ENCODE peak calls at places on chromosomes 1 and 21, in four cellular contexts. One of them, this sample, is unnamed.
A peak's percentile ranks its signal among the peaks of the same experiment; 100 is the strongest.

GRCh38 chr21:45578811-45579381 is 36.7 kb upstream of the SLC19A1 start:
- DNase-seq in NCI-H1105: no peak
- DNase-seq in nephron progenitor cell: no peak
- DNase-seq in substantia nigra: no peak
- DNase-seq in this sample: no peak

GRCh38 chr1:228944991-228945390 is 209.7 kb downstream of the RHOU start:
- DNase-seq in NCI-H1105: no peak
- DNase-seq in nephron progenitor cell: no peak
- DNase-seq in substantia nigra: no peak
- DNase-seq in this sample: no peak

GRCh38 chr1:43065191-43065590 is 106.5 kb upstream of the SLC2A1 start:
- DNase-seq in NCI-H1105: no peak
- DNase-seq in nephron progenitor cell: no peak
- DNase-seq in substantia nigra: no peak
- DNase-seq in this sample: peak; percentile 57

GRCh38 chr1:4172659-4173599 is 272.9 kb upstream of the C1orf174 start:
- DNase-seq in NCI-H1105: peak; percentile 1
- DNase-seq in nephron progenitor cell: no peak
- DNase-seq in substantia nigra: no peak
- DNase-seq in this sample: no peak

GRCh38 chr1:22412932-22413727 is 38.5 kb upstream of the ZBTB40 start:
- DNase-seq in NCI-H1105: no peak
- DNase-seq in nephron progenitor cell: no peak
- DNase-seq in substantia nigra: no peak
- DNase-seq in this sample: no peak

GRCh38 chr1:8540266-8540926 is 222.5 kb downstream of the SLC45A1 start:
- DNase-seq in NCI-H1105: no peak
- DNase-seq in nephron progenitor cell: no peak
- DNase-seq in substantia nigra: no peak
- DNase-seq in this sample: no peak

GRCh38 chr1:81802601-81803422 is 2.1 kb downstream of the ADGRL2 start:
- DNase-seq in NCI-H1105: peak; percentile 53
- DNase-seq in nephron progenitor cell: peak; percentile 72
- DNase-seq in substantia nigra: no peak
- DNase-seq in this sample: peak; percentile 86

GRCh38 chr21:36949171-36950141 is 17.0 kb downstream of the HLCS start:
- DNase-seq in NCI-H1105: no peak
- DNase-seq in nephron progenitor cell: no peak
- DNase-seq in substantia nigra: no peak
- DNase-seq in this sample: no peak

GRCh38 chr1:27630859-27631491 is 4.0 kb downstream of the FGR start:
- DNase-seq in NCI-H1105: no peak
- DNase-seq in nephron progenitor cell: no peak
- DNase-seq in substantia nigra: no peak
- DNase-seq in this sample: peak; percentile 74

GRCh38 chr1:95974586-95974985 is 740.6 kb downstream of the RWDD3 start:
- DNase-seq in NCI-H1105: no peak
- DNase-seq in nephron progenitor cell: peak; percentile 3
- DNase-seq in substantia nigra: no peak
- DNase-seq in this sample: no peak

GRCh38 chr1:87113313-87113712 is 198.9 kb downstream of the HS2ST1 start:
- DNase-seq in NCI-H1105: no peak
- DNase-seq in nephron progenitor cell: no peak
- DNase-seq in substantia nigra: no peak
- DNase-seq in this sample: no peak

GRCh38 chr1:12135612-12136011 is 31.2 kb upstream of the TNFRSF1B start:
- DNase-seq in NCI-H1105: no peak
- DNase-seq in nephron progenitor cell: no peak
- DNase-seq in substantia nigra: no peak
- DNase-seq in this sample: no peak

GRCh38 chr1:172341697-172342096 is 78.8 kb upstream of the C1orf105 start:
- DNase-seq in NCI-H1105: no peak
- DNase-seq in nephron progenitor cell: no peak
- DNase-seq in substantia nigra: no peak
- DNase-seq in this sample: no peak

GRCh38 chr21:44702973-44703730 is 6.2 kb downstream of the KRTAP10-12 start:
- DNase-seq in NCI-H1105: no peak
- DNase-seq in nephron progenitor cell: no peak
- DNase-seq in substantia nigra: no peak
- DNase-seq in this sample: peak; percentile 57

GRCh38 chr1:30101477-30102227 is 621.7 kb downstream of the MATN1 start:
- DNase-seq in NCI-H1105: no peak
- DNase-seq in nephron progenitor cell: peak; percentile 55
- DNase-seq in substantia nigra: no peak
- DNase-seq in this sample: no peak

GRCh38 chr21:40373760-40374159 is 473.2 kb downstream of the DSCAM start:
- DNase-seq in NCI-H1105: no peak
- DNase-seq in nephron progenitor cell: no peak
- DNase-seq in substantia nigra: no peak
- DNase-seq in this sample: no peak

GRCh38 chr1:2049225-2049516 is 1.0 kb upstream of the PRKCZ start:
- DNase-seq in NCI-H1105: no peak
- DNase-seq in nephron progenitor cell: no peak
- DNase-seq in substantia nigra: no peak
- DNase-seq in this sample: no peak

GRCh38 chr21:44356636-44357035 is 3.2 kb downstream of the TRPM2 start:
- DNase-seq in NCI-H1105: no peak
- DNase-seq in nephron progenitor cell: no peak
- DNase-seq in substantia nigra: no peak
- DNase-seq in this sample: no peak

GRCh38 chr1:143691400-143691891 is 280.3 kb downstream of the FAM72C start:
- DNase-seq in NCI-H1105: no peak
- DNase-seq in nephron progenitor cell: no peak
- DNase-seq in substantia nigra: no peak
- DNase-seq in this sample: no peak

GRCh38 chr1:85048296-85049064 is at the start of gene MCOLN3:
- DNase-seq in NCI-H1105: peak; percentile 49
- DNase-seq in nephron progenitor cell: peak; percentile 79
- DNase-seq in substantia nigra: no peak
- DNase-seq in this sample: peak; percentile 66

GRCh38 chr1:10610901-10611600 is 136.3 kb downstream of the PEX14 start:
- DNase-seq in NCI-H1105: no peak
- DNase-seq in nephron progenitor cell: no peak
- DNase-seq in substantia nigra: no peak
- DNase-seq in this sample: no peak

GRCh38 chr1:8384088-8384487 is 66.2 kb downstream of the SLC45A1 start:
- DNase-seq in NCI-H1105: no peak
- DNase-seq in nephron progenitor cell: no peak
- DNase-seq in substantia nigra: no peak
- DNase-seq in this sample: no peak

GRCh38 chr1:3028531-3029282 is 7.4 kb downstream of the ACTRT2 start:
- DNase-seq in NCI-H1105: no peak
- DNase-seq in nephron progenitor cell: no peak
- DNase-seq in substantia nigra: no peak
- DNase-seq in this sample: peak; percentile 13

GRCh38 chr1:10561955-10562354 is 87.2 kb downstream of the PEX14 start:
- DNase-seq in NCI-H1105: no peak
- DNase-seq in nephron progenitor cell: no peak
- DNase-seq in substantia nigra: no peak
- DNase-seq in this sample: no peak

GRCh38 chr1:71630073-71630472 is 549.2 kb upstream of the ZRANB2 start:
- DNase-seq in NCI-H1105: no peak
- DNase-seq in nephron progenitor cell: no peak
- DNase-seq in substantia nigra: no peak
- DNase-seq in this sample: no peak

GRCh38 chr1:212433577-212434462 is 1.1 kb downstream of the NENF start:
- DNase-seq in NCI-H1105: no peak
- DNase-seq in nephron progenitor cell: no peak
- DNase-seq in substantia nigra: no peak
- DNase-seq in this sample: no peak

GRCh38 chr1:171226757-171227370 is 21.4 kb upstream of the FMO1 start:
- DNase-seq in NCI-H1105: peak; percentile 69
- DNase-seq in nephron progenitor cell: peak; percentile 39
- DNase-seq in substantia nigra: no peak
- DNase-seq in this sample: no peak

GRCh38 chr1:87678221-87678715 is 349.6 kb downstream of the LMO4 start:
- DNase-seq in NCI-H1105: no peak
- DNase-seq in nephron progenitor cell: no peak
- DNase-seq in substantia nigra: no peak
- DNase-seq in this sample: no peak

GRCh38 chr1:225987491-225988316 is 11.4 kb downstream of the SDE2 start:
- DNase-seq in NCI-H1105: no peak
- DNase-seq in nephron progenitor cell: no peak
- DNase-seq in substantia nigra: no peak
- DNase-seq in this sample: no peak

GRCh38 chr1:227192163-227192562 is 126.1 kb downstream of the CDC42BPA start:
- DNase-seq in NCI-H1105: no peak
- DNase-seq in nephron progenitor cell: no peak
- DNase-seq in substantia nigra: no peak
- DNase-seq in this sample: no peak

GRCh38 chr1:184953600-184954219 is 20.6 kb downstream of the NIBAN1 start:
- DNase-seq in NCI-H1105: no peak
- DNase-seq in nephron progenitor cell: no peak
- DNase-seq in substantia nigra: no peak
- DNase-seq in this sample: no peak

GRCh38 chr1:24022611-24023359 is 42.7 kb upstream of the SRSF10 start:
- DNase-seq in NCI-H1105: no peak
- DNase-seq in nephron progenitor cell: no peak
- DNase-seq in substantia nigra: no peak
- DNase-seq in this sample: no peak

GRCh38 chr1:108719654-108720435 is 7.1 kb downstream of the FNDC7 start:
- DNase-seq in NCI-H1105: no peak
- DNase-seq in nephron progenitor cell: no peak
- DNase-seq in substantia nigra: no peak
- DNase-seq in this sample: no peak

GRCh38 chr21:42613756-42614155 is 39.7 kb upstream of the PDE9A start:
- DNase-seq in NCI-H1105: no peak
- DNase-seq in nephron progenitor cell: no peak
- DNase-seq in substantia nigra: no peak
- DNase-seq in this sample: no peak

GRCh38 chr1:116731439-116731838 is 22.8 kb upstream of the CD2 start:
- DNase-seq in NCI-H1105: no peak
- DNase-seq in nephron progenitor cell: no peak
- DNase-seq in substantia nigra: no peak
- DNase-seq in this sample: no peak